ENCODE peak calls at places on chromosome 1, in eight cellular contexts. C is stimulated activated CD4-positive, alpha-beta T cell treated with anti-CD3 and anti-CD28 coated beads, TNF-alpha, amount 100 ng/mL, for 4 hours; V is fibroblast of mammary gland; K is Kasumi-1; H is amygdala; T is HTR-8/SVneo; W is nucleus accumbens; O is T follicular helper cell. E is an unnamed sample.

GRCh38 chr1:107529511-107530149 is 388.8 kb downstream of the NTNG1 start:
- DNase-seq in C (no peak), V (peak), K (peak), H (no peak), T (peak), W (peak), O (no peak), E (peak)

GRCh38 chr1:245086389-245086969 is 68.3 kb upstream of the KIF26B start:
- DNase-seq in C (no peak), V (peak), K (no peak), H (no peak), T (no peak), W (no peak), O (no peak), E (no peak)

GRCh38 chr1:21264913-21265312 is 25.4 kb downstream of the ECE1 start:
- DNase-seq in C (no peak), V (no peak), K (no peak), H (no peak), T (no peak), W (no peak), O (no peak), E (no peak)

GRCh38 chr1:17215545-17215890 is 10.6 kb downstream of the PADI1 start:
- DNase-seq in C (no peak), V (no peak), K (no peak), H (no peak), T (no peak), W (no peak), O (no peak), E (no peak)

GRCh38 chr1:119554188-119554587 is 47.2 kb downstream of the HSD3B1 start:
- DNase-seq in C (no peak), V (peak), K (no peak), H (no peak), T (peak), W (peak), O (no peak), E (no peak)

GRCh38 chr1:26555550-26555981 is 26.0 kb downstream of the RPS6KA1 start:
- DNase-seq in C (no peak), V (peak), K (peak), H (peak), T (no peak), W (peak), O (no peak), E (no peak)

GRCh38 chr1:111742938-111743549 is 3.8 kb upstream of the INKA2 start:
- DNase-seq in C (no peak), V (no peak), K (no peak), H (no peak), T (no peak), W (no peak), O (no peak), E (no peak)

GRCh38 chr1:192866224-192866868 is 57.5 kb downstream of the RGS2 start:
- DNase-seq in C (no peak), V (no peak), K (peak), H (no peak), T (no peak), W (no peak), O (no peak), E (no peak)

GRCh38 chr1:117580436-117580835 is 25.4 kb upstream of the TENT5C start:
- DNase-seq in C (no peak), V (no peak), K (no peak), H (no peak), T (no peak), W (no peak), O (no peak), E (no peak)

GRCh38 chr1:30525980-30526651 is 197.3 kb downstream of the MATN1 start:
- DNase-seq in C (no peak), V (peak), K (no peak), H (no peak), T (peak), W (no peak), O (no peak), E (no peak)

GRCh38 chr1:8423134-8423701 is 105.3 kb downstream of the SLC45A1 start:
- DNase-seq in C (peak), V (no peak), K (peak), H (no peak), T (peak), W (no peak), O (peak), E (peak)

GRCh38 chr1:241828576-241828975 is 19.4 kb upstream of the EXO1 start:
- DNase-seq in C (no peak), V (peak), K (no peak), H (no peak), T (no peak), W (no peak), O (no peak), E (peak)

GRCh38 chr1:181424786-181425403 is 58.4 kb upstream of the CACNA1E start:
- DNase-seq in C (peak), V (peak), K (peak), H (peak), T (peak), W (peak), O (peak), E (peak)

GRCh38 chr1:87794788-87795614 is 466.3 kb downstream of the LMO4 start:
- DNase-seq in C (no peak), V (peak), K (no peak), H (no peak), T (peak), W (no peak), O (no peak), E (no peak)

GRCh38 chr1:241639040-241639652 is 1.0 kb downstream of the CHML start:
- DNase-seq in C (no peak), V (peak), K (peak), H (no peak), T (no peak), W (no peak), O (no peak), E (no peak)

GRCh38 chr1:162215902-162216301 is 146.4 kb downstream of the NOS1AP start:
- DNase-seq in C (no peak), V (no peak), K (no peak), H (no peak), T (no peak), W (no peak), O (no peak), E (no peak)

GRCh38 chr1:119453021-119453420 is 38.1 kb downstream of the HSD3B2 start:
- DNase-seq in C (no peak), V (peak), K (no peak), H (no peak), T (no peak), W (no peak), O (no peak), E (no peak)

GRCh38 chr1:3531928-3532327 is 77.5 kb downstream of the ARHGEF16 start:
- DNase-seq in C (no peak), V (no peak), K (no peak), H (no peak), T (no peak), W (no peak), O (no peak), E (no peak)

GRCh38 chr1:225425211-225425786 is 2.5 kb downstream of the LBR start:
- DNase-seq in C (no peak), V (peak), K (peak), H (no peak), T (peak), W (no peak), O (no peak), E (no peak)

GRCh38 chr1:219445864-219446263 is 167.0 kb downstream of the ZC3H11B start:
- DNase-seq in C (no peak), V (no peak), K (no peak), H (no peak), T (no peak), W (no peak), O (no peak), E (no peak)

GRCh38 chr1:40848530-40849189 is 13.5 kb downstream of the CITED4 start:
- DNase-seq in C (no peak), V (peak), K (peak), H (peak), T (peak), W (peak), O (no peak), E (peak)

GRCh38 chr1:43951021-43951985 is 4.6 kb downstream of the IPO13 start:
- DNase-seq in C (no peak), V (peak), K (no peak), H (no peak), T (no peak), W (no peak), O (no peak), E (no peak)

GRCh38 chr1:91768786-91769697 is 116.9 kb downstream of the TGFBR3 start:
- DNase-seq in C (no peak), V (peak), K (no peak), H (no peak), T (peak), W (no peak), O (no peak), E (no peak)

GRCh38 chr1:18217398-18218043 is 109.9 kb downstream of the IGSF21 start:
- DNase-seq in C (no peak), V (peak), K (no peak), H (no peak), T (peak), W (no peak), O (no peak), E (no peak)

GRCh38 chr1:209560952-209561351 is 22.6 kb upstream of the CAMK1G start:
- DNase-seq in C (no peak), V (no peak), K (no peak), H (no peak), T (no peak), W (no peak), O (no peak), E (peak)

GRCh38 chr1:94541175-94542087 is at the start of gene F3:
- DNase-seq in C (peak), V (peak), K (peak), H (peak), T (peak), W (peak), O (no peak), E (peak)

GRCh38 chr1:58539553-58539952 is 7.0 kb downstream of the OMA1 start:
- DNase-seq in C (no peak), V (peak), K (no peak), H (no peak), T (no peak), W (no peak), O (no peak), E (no peak)

GRCh38 chr1:182484531-182485257 is 34.7 kb downstream of the RGSL1 start:
- DNase-seq in C (no peak), V (no peak), K (peak), H (no peak), T (no peak), W (no peak), O (no peak), E (peak)

GRCh38 chr1:46401514-46401913 is 7.4 kb downstream of the FAAH start:
- DNase-seq in C (no peak), V (peak), K (no peak), H (no peak), T (no peak), W (no peak), O (no peak), E (no peak)

GRCh38 chr1:221858758-221859157 is 116.9 kb upstream of the DUSP10 start:
- DNase-seq in C (no peak), V (peak), K (no peak), H (no peak), T (peak), W (no peak), O (no peak), E (no peak)

GRCh38 chr1:53721088-53721487 is 17.9 kb downstream of the GLIS1 start:
- DNase-seq in C (no peak), V (no peak), K (no peak), H (no peak), T (no peak), W (no peak), O (no peak), E (no peak)

GRCh38 chr1:185733818-185734709 is at the start of gene HMCN1:
- DNase-seq in C (no peak), V (peak), K (peak), H (no peak), T (peak), W (peak), O (no peak), E (peak)

E was measured in SK-N-DZ.